ENCODE peak calls at places on chromosomes 13 and 19, in seven cellular contexts. One of them, this sample, is unnamed.

GRCh38 chr13:79003989-79004550 is 345.1 kb upstream of the OBI1 start:
- DNase-seq in HS-27A: no peak
- DNase-seq in anterior cingulate cortex: no peak
- DNase-seq in activated T-cell treated with anti-CD3 and anti-CD28 coated beads for 48 hours: no peak
- DNase-seq in GM10248: no peak
- DNase-seq in T follicular helper cell: no peak
- DNase-seq in non-pigmented ciliary epithelial cell: no peak
- DNase-seq in this sample: no peak

GRCh38 chr19:17560205-17560595 is 4.8 kb downstream of the COLGALT1 start:
- DNase-seq in GM10248: no peak
- DNase-seq in T follicular helper cell: no peak
- DNase-seq in non-pigmented ciliary epithelial cell: peak
- DNase-seq in anterior cingulate cortex: no peak
- DNase-seq in HS-27A: peak
- DNase-seq in activated T-cell treated with anti-CD3 and anti-CD28 coated beads for 48 hours: no peak
- DNase-seq in this sample: no peak

GRCh38 chr13:113153810-113154748 is 4.4 kb upstream of the PROZ start:
- DNase-seq in HS-27A: no peak
- DNase-seq in non-pigmented ciliary epithelial cell: no peak
- DNase-seq in anterior cingulate cortex: peak
- DNase-seq in T follicular helper cell: peak
- DNase-seq in GM10248: peak
- DNase-seq in activated T-cell treated with anti-CD3 and anti-CD28 coated beads for 48 hours: peak
- DNase-seq in this sample: no peak

GRCh38 chr19:3236272-3236671 is 11.8 kb downstream of the CELF5 start:
- DNase-seq in activated T-cell treated with anti-CD3 and anti-CD28 coated beads for 48 hours: no peak
- DNase-seq in T follicular helper cell: no peak
- DNase-seq in non-pigmented ciliary epithelial cell: no peak
- DNase-seq in anterior cingulate cortex: no peak
- DNase-seq in GM10248: no peak
- DNase-seq in HS-27A: no peak
- DNase-seq in this sample: no peak

GRCh38 chr19:55034751-55035150 is 3.3 kb downstream of the GP6 start:
- DNase-seq in non-pigmented ciliary epithelial cell: no peak
- DNase-seq in HS-27A: no peak
- DNase-seq in T follicular helper cell: no peak
- DNase-seq in activated T-cell treated with anti-CD3 and anti-CD28 coated beads for 48 hours: no peak
- DNase-seq in GM10248: no peak
- DNase-seq in anterior cingulate cortex: no peak
- DNase-seq in this sample: no peak

GRCh38 chr13:42405665-42406390 is 133.9 kb downstream of the AKAP11 start:
- DNase-seq in non-pigmented ciliary epithelial cell: peak
- DNase-seq in HS-27A: no peak
- DNase-seq in GM10248: peak
- DNase-seq in anterior cingulate cortex: no peak
- DNase-seq in T follicular helper cell: no peak
- DNase-seq in activated T-cell treated with anti-CD3 and anti-CD28 coated beads for 48 hours: peak
- DNase-seq in this sample: no peak

GRCh38 chr19:54373781-54374266 is 9.1 kb upstream of the LAIR1 start:
- DNase-seq in activated T-cell treated with anti-CD3 and anti-CD28 coated beads for 48 hours: no peak
- DNase-seq in T follicular helper cell: no peak
- DNase-seq in non-pigmented ciliary epithelial cell: no peak
- DNase-seq in GM10248: no peak
- DNase-seq in anterior cingulate cortex: no peak
- DNase-seq in HS-27A: no peak
- DNase-seq in this sample: no peak

GRCh38 chr13:31056650-31057275 is 104.9 kb downstream of the HSPH1 start:
- DNase-seq in activated T-cell treated with anti-CD3 and anti-CD28 coated beads for 48 hours: no peak
- DNase-seq in T follicular helper cell: no peak
- DNase-seq in non-pigmented ciliary epithelial cell: no peak
- DNase-seq in GM10248: no peak
- DNase-seq in HS-27A: no peak
- DNase-seq in anterior cingulate cortex: no peak
- DNase-seq in this sample: no peak

GRCh38 chr19:3118232-3119070 is 17.4 kb upstream of the GNA15 start:
- DNase-seq in T follicular helper cell: no peak
- DNase-seq in HS-27A: no peak
- DNase-seq in GM10248: no peak
- DNase-seq in activated T-cell treated with anti-CD3 and anti-CD28 coated beads for 48 hours: no peak
- DNase-seq in non-pigmented ciliary epithelial cell: no peak
- DNase-seq in anterior cingulate cortex: no peak
- DNase-seq in this sample: no peak

GRCh38 chr13:33111414-33112110 is 95.3 kb downstream of the KL start:
- DNase-seq in activated T-cell treated with anti-CD3 and anti-CD28 coated beads for 48 hours: no peak
- DNase-seq in GM10248: no peak
- DNase-seq in HS-27A: no peak
- DNase-seq in anterior cingulate cortex: no peak
- DNase-seq in T follicular helper cell: no peak
- DNase-seq in non-pigmented ciliary epithelial cell: no peak
- DNase-seq in this sample: no peak

GRCh38 chr19:27974082-27974513 is 1238.9 kb downstream of the UQCRFS1 start:
- DNase-seq in anterior cingulate cortex: no peak
- DNase-seq in GM10248: peak
- DNase-seq in non-pigmented ciliary epithelial cell: no peak
- DNase-seq in activated T-cell treated with anti-CD3 and anti-CD28 coated beads for 48 hours: no peak
- DNase-seq in HS-27A: no peak
- DNase-seq in T follicular helper cell: no peak
- DNase-seq in this sample: no peak

GRCh38 chr19:55283548-55284393 is at the start of gene BRSK1:
- DNase-seq in T follicular helper cell: no peak
- DNase-seq in GM10248: no peak
- DNase-seq in non-pigmented ciliary epithelial cell: no peak
- DNase-seq in anterior cingulate cortex: peak
- DNase-seq in HS-27A: no peak
- DNase-seq in activated T-cell treated with anti-CD3 and anti-CD28 coated beads for 48 hours: peak
- DNase-seq in this sample: no peak

GRCh38 chr19:8615813-8616596 is 5.5 kb upstream of the ADAMTS10 start:
- DNase-seq in GM10248: peak
- DNase-seq in anterior cingulate cortex: no peak
- DNase-seq in T follicular helper cell: peak
- DNase-seq in non-pigmented ciliary epithelial cell: no peak
- DNase-seq in HS-27A: no peak
- DNase-seq in activated T-cell treated with anti-CD3 and anti-CD28 coated beads for 48 hours: peak
- DNase-seq in this sample: no peak

GRCh38 chr19:39759457-39760184 is 19.0 kb upstream of the LEUTX start:
- DNase-seq in non-pigmented ciliary epithelial cell: no peak
- DNase-seq in HS-27A: no peak
- DNase-seq in GM10248: no peak
- DNase-seq in anterior cingulate cortex: no peak
- DNase-seq in T follicular helper cell: no peak
- DNase-seq in activated T-cell treated with anti-CD3 and anti-CD28 coated beads for 48 hours: no peak
- DNase-seq in this sample: no peak

GRCh38 chr13:51848674-51849073 is 3.7 kb upstream of the TMEM272 start:
- DNase-seq in GM10248: no peak
- DNase-seq in T follicular helper cell: no peak
- DNase-seq in non-pigmented ciliary epithelial cell: no peak
- DNase-seq in anterior cingulate cortex: no peak
- DNase-seq in activated T-cell treated with anti-CD3 and anti-CD28 coated beads for 48 hours: no peak
- DNase-seq in HS-27A: no peak
- DNase-seq in this sample: no peak

This sample was measured in Panc1.